ENCODE peak calls at places on chromosomes 2 and 18, in eight cellular contexts. I, D, A, P, E, F, L and Y are unnamed samples.

GRCh38 chr2:19287324-19287723 is 71.1 kb downstream of the OSR1 start:
- DNase-seq in I (no peak), D (no peak), A (no peak), P (no peak), E (no peak), F (no peak), L (no peak), Y (no peak)

GRCh38 chr2:45130758-45131157 is 121.5 kb upstream of the SIX2 start:
- DNase-seq in I (no peak), D (no peak), A (no peak), P (no peak), E (no peak), F (no peak), L (no peak), Y (no peak)

GRCh38 chr2:3172265-3172935 is 205.2 kb downstream of the EIPR1 start:
- DNase-seq in I (no peak), D (no peak), A (no peak), P (no peak), E (no peak), F (peak; percentile 26), L (no peak), Y (no peak)

GRCh38 chr2:200741468-200742202 is 70.1 kb upstream of the BZW1 start:
- DNase-seq in I (no peak), D (no peak), A (no peak), P (no peak), E (no peak), F (no peak), L (no peak), Y (no peak)

GRCh38 chr2:160228141-160228963 is 28.3 kb upstream of the ITGB6 start:
- DNase-seq in I (no peak), D (no peak), A (no peak), P (no peak), E (no peak), F (no peak), L (no peak), Y (no peak)

GRCh38 chr2:172858473-172858745 is 122.8 kb downstream of the RAPGEF4 start:
- DNase-seq in I (no peak), D (no peak), A (no peak), P (no peak), E (no peak), F (no peak), L (no peak), Y (no peak)

GRCh38 chr2:96951125-96951654 is 35.2 kb downstream of the FAM178B start:
- DNase-seq in I (peak; percentile 84), D (peak; percentile 71), A (peak; percentile 79), P (no peak), E (peak; percentile 64), F (peak; percentile 89), L (peak; percentile 77), Y (no peak)

GRCh38 chr2:159010340-159010739 is 41.9 kb downstream of the TANC1 start:
- DNase-seq in I (no peak), D (no peak), A (no peak), P (no peak), E (no peak), F (no peak), L (no peak), Y (no peak)

GRCh38 chr2:163264376-163264775 is 425.8 kb upstream of the KCNH7 start:
- DNase-seq in I (no peak), D (no peak), A (no peak), P (no peak), E (no peak), F (no peak), L (no peak), Y (no peak)

GRCh38 chr2:143128681-143129580 is at the start of gene ARHGAP15:
- DNase-seq in I (no peak), D (peak; percentile 31), A (peak; percentile 18), P (no peak), E (no peak), F (no peak), L (no peak), Y (peak; percentile 96)

GRCh38 chr2:174683392-174683759 is 80.9 kb downstream of the CHRNA1 start:
- DNase-seq in I (no peak), D (no peak), A (no peak), P (no peak), E (peak; percentile 20), F (no peak), L (no peak), Y (peak; percentile 51)

GRCh38 chr2:240796543-240797499 is 23.2 kb downstream of the KIF1A start:
- DNase-seq in I (peak; percentile 38), D (no peak), A (no peak), P (no peak), E (no peak), F (no peak), L (no peak), Y (peak; percentile 50)

GRCh38 chr18:74635202-74635969 is 37.7 kb downstream of the ZNF407 start:
- DNase-seq in I (no peak), D (no peak), A (no peak), P (no peak), E (no peak), F (no peak), L (no peak), Y (no peak)

GRCh38 chr2:178479275-178479616 is 846 bp upstream of the FKBP7 start:
- DNase-seq in I (no peak), D (no peak), A (no peak), P (no peak), E (no peak), F (no peak), L (no peak), Y (no peak)

GRCh38 chr2:85516649-85517389 is 22.1 kb upstream of the MAT2A start:
- DNase-seq in I (no peak), D (no peak), A (no peak), P (no peak), E (no peak), F (peak; percentile 66), L (no peak), Y (no peak)

GRCh38 chr2:38153476-38153875 is 77.5 kb upstream of the CYP1B1 start:
- DNase-seq in I (no peak), D (no peak), A (no peak), P (no peak), E (no peak), F (no peak), L (no peak), Y (no peak)

GRCh38 chr2:179898873-179899272 is 37.5 kb upstream of the ZNF385B start:
- DNase-seq in I (no peak), D (no peak), A (no peak), P (peak; percentile 14), E (peak; percentile 35), F (no peak), L (no peak), Y (peak; percentile 57)

GRCh38 chr2:99401841-99402240 is 64.7 kb downstream of the EIF5B start:
- DNase-seq in I (no peak), D (no peak), A (no peak), P (no peak), E (no peak), F (no peak), L (no peak), Y (no peak)

GRCh38 chr2:168583064-168583709 is 127.1 kb downstream of the CERS6 start:
- DNase-seq in I (no peak), D (no peak), A (no peak), P (no peak), E (no peak), F (no peak), L (no peak), Y (no peak)

GRCh38 chr18:62607302-62607701 is 84.5 kb downstream of the ZCCHC2 start:
- DNase-seq in I (no peak), D (no peak), A (no peak), P (no peak), E (no peak), F (no peak), L (no peak), Y (no peak)

GRCh38 chr2:224650815-224651439 is 65.2 kb downstream of the CCDC195 start:
- DNase-seq in I (no peak), D (no peak), A (no peak), P (peak; percentile 40), E (peak; percentile 50), F (no peak), L (no peak), Y (peak; percentile 34)

GRCh38 chr2:27496357-27497287 is at the start of gene GCKR:
- DNase-seq in I (no peak), D (no peak), A (no peak), P (no peak), E (no peak), F (peak; percentile 67), L (no peak), Y (no peak)
- H3K4me3 ChIP-seq in I (no peak within 1 kb of the TSS), D (no peak within 1 kb of the TSS), A (no peak within 1 kb of the TSS), P (no peak within 1 kb of the TSS), E (no peak within 1 kb of the TSS), F (no peak within 1 kb of the TSS), L (no peak within 1 kb of the TSS), Y (no peak within 1 kb of the TSS)

GRCh38 chr2:144252694-144253093 is 267.2 kb downstream of the ZEB2 start:
- DNase-seq in I (no peak), D (no peak), A (no peak), P (no peak), E (no peak), F (no peak), L (no peak), Y (no peak)

GRCh38 chr2:144253743-144254142 is 266.2 kb downstream of the ZEB2 start:
- DNase-seq in I (no peak), D (no peak), A (no peak), P (no peak), E (no peak), F (no peak), L (no peak), Y (no peak)

GRCh38 chr2:144244938-144245337 is 275.0 kb downstream of the ZEB2 start:
- DNase-seq in I (no peak), D (no peak), A (no peak), P (no peak), E (no peak), F (no peak), L (no peak), Y (no peak)

GRCh38 chr2:144249035-144249637 is 270.8 kb downstream of the ZEB2 start:
- DNase-seq in I (no peak), D (no peak), A (no peak), P (no peak), E (no peak), F (no peak), L (no peak), Y (no peak)

GRCh38 chr2:144248350-144249034 is 271.4 kb downstream of the ZEB2 start:
- DNase-seq in I (no peak), D (no peak), A (no peak), P (no peak), E (no peak), F (no peak), L (no peak), Y (no peak)
- H3K4me3 ChIP-seq in I (peak overlapping the region; percentile 25), D (no peak overlapping the region), A (no peak overlapping the region), P (no peak overlapping the region), E (no peak overlapping the region), F (no peak overlapping the region), L (no peak overlapping the region), Y (no peak overlapping the region)

DNA sequence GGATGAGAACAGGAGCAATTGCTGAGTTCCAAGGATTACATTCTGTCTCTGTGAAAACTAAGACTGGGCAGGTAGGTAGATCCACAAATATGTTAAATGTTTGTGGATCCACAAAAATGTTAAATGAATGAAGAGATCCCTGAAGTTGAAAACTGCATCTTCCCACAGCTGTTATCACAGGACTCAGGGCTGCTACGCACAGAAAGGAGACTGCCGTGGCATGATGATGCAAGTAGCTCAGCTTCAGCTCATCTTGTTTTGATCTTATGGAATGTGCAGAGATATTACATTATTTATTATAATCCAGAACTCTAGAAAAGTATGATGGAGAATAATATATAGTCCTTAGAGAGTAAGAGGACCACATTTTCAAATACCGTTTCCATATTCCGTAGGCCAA is 317.2 kb upstream of the MMADHC start:
- DNase-seq in I (no peak), D (no peak), A (no peak), P (no peak), E (no peak), F (no peak), L (no peak), Y (no peak)
- H3K4me3 ChIP-seq in I (no peak overlapping the region), D (no peak overlapping the region), A (no peak overlapping the region), P (no peak overlapping the region), E (no peak overlapping the region), F (no peak overlapping the region), L (no peak overlapping the region), Y (no peak overlapping the region)

GRCh38 chr2:237662671-237663093 is 35.3 kb downstream of the LRRFIP1 start:
- DNase-seq in I (peak; percentile 92), D (no peak), A (peak; percentile 80), P (peak; percentile 93), E (peak; percentile 53), F (peak; percentile 89), L (peak; percentile 89), Y (no peak)
- H3K4me3 ChIP-seq in I (peak overlapping the region; percentile 36), D (no peak overlapping the region), A (no peak overlapping the region), P (no peak overlapping the region), E (no peak overlapping the region), F (no peak overlapping the region), L (no peak overlapping the region), Y (no peak overlapping the region)